ENCODE peak calls at places on chromosome 11, in six cellular contexts. M is mesendoderm, B is lower leg skin, F is foreskin keratinocyte, W is EL, Z is nucleus accumbens. T is an unnamed sample.
A peak's percentile ranks its signal among the peaks of the same experiment; 100 is the strongest.

GRCh38 chr11:73048446-73048845 is 93.7 kb downstream of the FCHSD2 start:
- DNase-seq in M (no peak), B (no peak), F (no peak), W (no peak), Z (no peak), T (no peak)

GRCh38 chr11:125886997-125887372 is 483 bp upstream of the HYLS1 start:
- DNase-seq in M (no peak), B (peak; percentile 34), F (peak; percentile 46), W (peak; percentile 53), Z (peak; percentile 44), T (peak; percentile 11)

GRCh38 chr11:113906038-113906437 is 1.4 kb downstream of the HTR3B start:
- DNase-seq in M (peak; percentile 70), B (no peak), F (no peak), W (peak; percentile 23), Z (no peak), T (no peak)

GRCh38 chr11:72771507-72771906 is 19.3 kb upstream of the ARAP1 start:
- DNase-seq in M (peak; percentile 35), B (no peak), F (no peak), W (peak; percentile 74), Z (no peak), T (no peak)

GRCh38 chr11:92308366-92308765 is 83.7 kb downstream of the FAT3 start:
- DNase-seq in M (no peak), B (no peak), F (no peak), W (no peak), Z (no peak), T (no peak)

GRCh38 chr11:110479445-110480101 is 49.8 kb downstream of the FDX1 start:
- DNase-seq in M (no peak), B (no peak), F (peak; percentile 36), W (peak; percentile 14), Z (peak; percentile 16), T (peak; percentile 13)

GRCh38 chr11:8282621-8283509 is 19.2 kb upstream of the LMO1 start:
- DNase-seq in M (peak; percentile 75), B (peak; percentile 12), F (no peak), W (no peak), Z (no peak), T (no peak)

GRCh38 chr11:103338621-103339484 is 229.6 kb downstream of the DYNC2H1 start:
- DNase-seq in M (peak; percentile 89), B (no peak), F (no peak), W (peak; percentile 53), Z (no peak), T (no peak)

GRCh38 chr11:34075178-34075820 is 23.8 kb downstream of the CAPRIN1 start:
- DNase-seq in M (no peak), B (no peak), F (peak; percentile 16), W (peak; percentile 85), Z (no peak), T (no peak)

GRCh38 chr11:2519879-2520735 is 75.3 kb downstream of the KCNQ1 start:
- DNase-seq in M (no peak), B (peak; percentile 11), F (no peak), W (no peak), Z (no peak), T (peak; percentile 9)

GRCh38 chr11:35180311-35181233 is 41.6 kb downstream of the CD44 start:
- DNase-seq in M (no peak), B (no peak), F (no peak), W (peak; percentile 69), Z (no peak), T (no peak)

GRCh38 chr11:65478411-65479183 is 20.2 kb upstream of the MALAT1 start:
- DNase-seq in M (no peak), B (no peak), F (no peak), W (peak; percentile 40), Z (no peak), T (no peak)

GRCh38 chr11:111417766-111418435 is 38.8 kb upstream of the POU2AF1 start:
- DNase-seq in M (no peak), B (peak; percentile 30), F (no peak), W (peak; percentile 10), Z (no peak), T (peak; percentile 76)

GRCh38 chr11:27357250-27357649 is 5.8 kb downstream of the CCDC34 start:
- DNase-seq in M (no peak), B (no peak), F (no peak), W (no peak), Z (no peak), T (no peak)

GRCh38 chr11:19959697-19960096 is 200.6 kb downstream of the DBX1 start:
- DNase-seq in M (no peak), B (no peak), F (peak; percentile 50), W (no peak), Z (no peak), T (no peak)